ENCODE peak calls at places on chromosomes 5 and 9, in nine cellular contexts. E is WERI-Rb-1, Y is GM12878, G is GM23248, X is H9, J is fibroblast of lung, M is tibial artery, H is Karpas-422, L is aorta. F is an unnamed sample.

GRCh38 chr5:174008922-174009321 is 20.0 kb downstream of the C5orf47 start:
- DNase-seq in E (no peak), Y (no peak), G (no peak), X (no peak), J (no peak), M (no peak), H (no peak), L (no peak), F (no peak)

GRCh38 chr9:137390553-137391410 is 32.2 kb downstream of the EXD3 start:
- DNase-seq in E (peak; percentile 26), Y (no peak), G (no peak), X (no peak), J (no peak), M (peak; percentile 53), H (peak; percentile 48), L (no peak), F (no peak)

GRCh38 chr9:128190516-128191405 is 611 bp downstream of the CIZ1 start:
- DNase-seq in E (no peak), Y (no peak), G (peak; percentile 39), X (no peak), J (peak; percentile 9), M (no peak), H (peak; percentile 66), L (no peak), F (no peak)

GRCh38 chr9:93207860-93208734 is 24.2 kb downstream of the WNK2 start:
- DNase-seq in E (no peak), Y (no peak), G (peak; percentile 20), X (no peak), J (no peak), M (no peak), H (no peak), L (peak; percentile 56), F (no peak)

GRCh38 chr5:58517192-58517591 is 26.0 kb downstream of the GAPT start:
- DNase-seq in E (no peak), Y (no peak), G (no peak), X (no peak), J (no peak), M (no peak), H (no peak), L (no peak), F (no peak)

GRCh38 chr5:125056641-125057345 is 310.4 kb upstream of the ZNF608 start:
- DNase-seq in E (no peak), Y (no peak), G (no peak), X (no peak), J (no peak), M (no peak), H (no peak), L (no peak), F (no peak)

GRCh38 chr5:132495063-132495671 is 4.6 kb upstream of the IRF1 start:
- DNase-seq in E (no peak), Y (no peak), G (no peak), X (peak; percentile 18), J (no peak), M (peak; percentile 69), H (no peak), L (no peak), F (no peak)

GRCh38 chr5:55387865-55388264 is 80.1 kb downstream of the MTREX start:
- DNase-seq in E (no peak), Y (no peak), G (no peak), X (no peak), J (no peak), M (no peak), H (no peak), L (no peak), F (no peak)

GRCh38 chr5:110977927-110978326 is 93.6 kb upstream of the TSLP start:
- DNase-seq in E (no peak), Y (no peak), G (no peak), X (no peak), J (peak; percentile 25), M (no peak), H (no peak), L (no peak), F (no peak)

GRCh38 chr5:35921930-35922329 is 16.5 kb downstream of the CAPSL start:
- DNase-seq in E (no peak), Y (no peak), G (no peak), X (no peak), J (no peak), M (no peak), H (no peak), L (no peak), F (no peak)

GRCh38 chr5:35924950-35925722 is 13.3 kb downstream of the CAPSL start:
- DNase-seq in E (peak; percentile 61), Y (no peak), G (peak; percentile 90), X (peak; percentile 87), J (peak; percentile 62), M (no peak), H (peak; percentile 61), L (peak; percentile 79), F (peak; percentile 78)

GRCh38 chr5:35922468-35922867 is 16.0 kb downstream of the CAPSL start:
- DNase-seq in E (no peak), Y (no peak), G (no peak), X (no peak), J (no peak), M (no peak), H (no peak), L (no peak), F (no peak)

GRCh38 chr5:35926389-35927051 is 11.9 kb downstream of the CAPSL start:
- DNase-seq in E (peak; percentile 42), Y (no peak), G (peak; percentile 59), X (peak; percentile 76), J (peak; percentile 65), M (no peak), H (peak; percentile 87), L (no peak), F (peak; percentile 76)

DNA sequence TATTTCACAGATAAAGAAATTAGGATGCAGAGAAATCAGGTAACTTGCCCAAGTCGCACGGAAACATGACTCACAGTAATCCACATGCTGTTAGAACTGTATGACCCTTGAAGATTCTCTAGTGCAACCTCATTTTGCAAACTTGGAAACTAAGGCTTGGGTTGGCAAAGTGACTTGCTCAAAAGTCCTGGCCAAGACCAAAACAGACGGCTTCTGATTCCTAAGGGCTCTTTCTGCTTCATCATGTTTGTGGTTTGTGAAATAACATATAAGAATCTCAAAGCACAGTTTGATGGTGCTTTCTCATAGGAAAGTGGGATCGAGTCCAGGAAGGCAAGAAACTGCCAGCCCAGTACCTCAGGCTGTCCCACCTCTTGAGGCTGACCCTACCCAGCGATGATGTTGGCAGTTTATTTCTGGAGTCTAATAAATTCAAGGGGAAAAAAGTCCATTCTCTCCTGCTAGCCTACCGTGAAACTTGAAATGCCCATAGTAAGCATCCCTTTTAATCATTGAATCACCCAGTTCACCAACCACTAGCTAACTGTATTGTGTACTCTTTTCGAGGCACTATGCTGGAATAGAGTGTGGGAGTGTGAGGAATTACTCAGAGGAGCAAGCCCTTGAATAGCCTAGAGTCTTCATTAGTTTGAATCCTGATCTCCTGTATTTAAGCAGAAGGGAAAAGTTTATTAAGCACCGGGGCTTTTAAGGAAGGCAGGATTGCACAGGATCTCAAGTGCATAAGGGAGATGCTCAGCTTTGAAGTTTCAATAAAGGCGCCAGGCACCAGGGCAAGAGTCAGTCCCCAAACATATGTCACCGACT is 14.1 kb downstream of the CAPSL start:
- DNase-seq in E (no peak), Y (no peak), G (peak; percentile 94), X (no peak), J (peak; percentile 47), M (no peak), H (no peak), L (no peak), F (no peak)
- H3K27me3 ChIP-seq in E (peaks cover 96% of the 10 kb centered on the region), Y (no peaks in the 10 kb centered on the region), G (peaks cover 8% of the 10 kb centered on the region), X (peaks cover 7% of the 10 kb centered on the region), J (no peaks in the 10 kb centered on the region), M (no peaks in the 10 kb centered on the region), H (no peaks in the 10 kb centered on the region), L (no peaks in the 10 kb centered on the region), F (peaks cover 2% of the 10 kb centered on the region)

DNA sequence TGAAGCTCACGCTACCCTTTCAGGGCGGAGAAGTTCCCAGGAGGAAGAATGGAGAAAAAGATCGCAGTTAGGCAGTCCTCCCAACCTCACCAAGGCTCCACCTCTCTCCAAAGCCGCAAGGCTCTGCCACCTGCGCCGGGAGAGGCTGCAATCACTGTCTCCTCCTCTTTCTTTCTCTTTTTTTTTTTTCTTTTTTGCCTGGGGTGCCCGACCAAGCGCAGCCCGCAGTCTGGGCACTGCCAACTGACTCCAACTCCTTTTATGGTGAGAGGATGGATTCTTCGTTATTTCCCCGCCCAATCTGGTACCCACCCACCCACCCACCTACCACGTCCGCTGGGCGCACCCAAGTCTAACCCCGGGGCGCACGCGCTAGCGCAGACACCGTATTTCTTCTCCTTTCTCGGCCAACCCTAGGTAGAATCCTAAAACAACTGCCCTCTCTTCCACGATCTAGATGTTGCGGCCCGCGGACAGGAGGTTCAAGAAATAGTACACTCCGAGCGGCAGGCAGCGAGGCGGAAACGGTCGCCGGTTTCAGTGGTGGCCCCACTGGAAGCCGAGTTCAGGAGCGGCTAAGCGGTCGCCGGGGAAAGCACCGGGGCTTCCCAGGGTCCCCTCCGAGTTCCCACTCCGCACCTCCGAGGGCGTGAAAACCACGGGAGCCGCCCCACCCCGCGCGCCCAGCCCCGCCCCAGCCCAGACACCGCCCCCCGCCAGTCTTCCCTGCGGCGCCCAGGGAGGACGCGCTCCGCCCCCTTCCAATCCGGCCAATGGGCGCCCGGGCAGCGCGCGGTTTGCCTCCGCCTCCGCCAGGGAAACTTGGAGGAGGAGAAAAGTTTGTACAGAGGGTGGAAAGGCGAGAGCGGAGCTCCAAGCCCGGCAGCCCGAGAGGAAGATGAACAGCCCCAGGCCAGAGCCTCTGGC is at the start of gene PTGER4:
- DNase-seq in E (peak; percentile 86), Y (peak; percentile 34), G (peak; percentile 94), X (peak; percentile 89), J (peak; percentile 90), M (peak; percentile 97), H (peak; percentile 89), L (peak; percentile 97), F (peak; percentile 77)
- H3K27me3 ChIP-seq in E (peaks cover 13% of the 10 kb centered on the region), Y (peaks cover 5% of the 10 kb centered on the region), G (peaks cover 13% of the 10 kb centered on the region), X (peaks cover 29% of the 10 kb centered on the region), J (no peaks in the 10 kb centered on the region), M (no peaks in the 10 kb centered on the region), H (peaks cover 3% of the 10 kb centered on the region), L (no peaks in the 10 kb centered on the region), F (no peaks in the 10 kb centered on the region)

DNA sequence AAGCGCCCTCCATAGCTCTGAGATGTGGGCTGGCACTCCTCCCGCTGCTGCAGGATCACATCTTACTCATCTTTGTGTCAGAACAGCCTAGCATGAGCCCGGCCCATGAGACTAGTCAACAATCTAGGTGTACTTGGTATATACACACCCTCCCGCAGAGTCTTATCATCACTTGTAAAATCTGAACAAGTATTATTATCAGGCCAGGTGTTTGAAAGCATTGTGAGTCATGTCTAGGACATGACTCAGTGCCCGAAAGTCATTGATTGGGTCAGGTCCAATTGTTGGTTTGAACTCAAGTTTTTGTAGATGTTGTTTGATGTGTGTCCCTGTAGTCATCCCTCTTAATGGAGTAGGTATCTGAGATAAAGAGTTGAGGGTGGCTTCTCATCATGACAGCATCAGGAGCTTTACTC is 108.7 kb downstream of the CFAP90 start:
- DNase-seq in E (no peak), Y (no peak), G (peak; percentile 33), X (no peak), J (no peak), M (no peak), H (no peak), L (no peak), F (no peak)
- H3K27me3 ChIP-seq in E (no peaks in the 10 kb centered on the region), Y (no peaks in the 10 kb centered on the region), G (no peaks in the 10 kb centered on the region), X (no peaks in the 10 kb centered on the region), J (no peaks in the 10 kb centered on the region), M (no peaks in the 10 kb centered on the region), H (peaks cover 2% of the 10 kb centered on the region), L (no peaks in the 10 kb centered on the region), F (no peaks in the 10 kb centered on the region)

DNA sequence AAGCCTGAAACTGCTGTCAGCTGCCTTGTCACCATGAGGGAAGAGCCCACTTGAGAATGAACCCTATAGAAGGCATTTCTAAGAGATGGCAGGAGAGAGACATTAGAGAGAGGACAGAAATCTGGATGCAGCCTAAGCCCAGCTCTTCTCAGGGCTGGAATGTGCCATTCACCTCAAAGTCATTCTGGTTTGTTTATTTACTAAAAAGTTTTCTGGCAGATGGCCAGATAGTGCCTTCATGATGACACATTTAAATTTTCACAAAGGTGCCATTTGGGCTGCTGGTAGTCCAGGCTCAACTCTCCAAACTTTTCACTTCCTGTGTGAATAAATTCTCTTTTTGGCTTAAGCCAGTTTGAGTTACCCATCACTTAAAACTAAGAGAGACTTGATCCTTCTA is 144.6 kb upstream of the ZNF366 start:
- DNase-seq in E (no peak), Y (no peak), G (no peak), X (no peak), J (no peak), M (no peak), H (no peak), L (no peak), F (no peak)
- H3K27me3 ChIP-seq in E (no peaks in the 10 kb centered on the region), Y (no peaks in the 10 kb centered on the region), G (no peaks in the 10 kb centered on the region), X (no peaks in the 10 kb centered on the region), J (no peaks in the 10 kb centered on the region), M (no peaks in the 10 kb centered on the region), H (no peaks in the 10 kb centered on the region), L (no peaks in the 10 kb centered on the region), F (no peaks in the 10 kb centered on the region)